ENCODE peak calls at places on chromosomes 13 and 19, in four cellular contexts. U, O, S and Z are unnamed samples.

GRCh38 chr19:5805465-5806132 is 732 bp downstream of the NRTN start:
- DNase-seq in U (peak; percentile 24), S (peak; percentile 82), O (peak; percentile 90), Z (peak; percentile 15)

GRCh38 chr13:58889474-58889873 is 1257.9 kb downstream of the PCDH17 start:
- DNase-seq in U (no peak), O (no peak), S (no peak), Z (no peak)

GRCh38 chr13:99630269-99630898 is 129.1 kb downstream of the TM9SF2 start:
- DNase-seq in U (no peak), S (no peak), O (no peak), Z (no peak)

GRCh38 chr13:66532146-66532545 is 698.0 kb downstream of the PCDH9 start:
- DNase-seq in S (no peak), O (no peak), U (peak; percentile 90), Z (no peak)

GRCh38 chr19:4866595-4867424 is 657 bp downstream of the PLIN3 start:
- DNase-seq in U (peak; percentile 28), S (peak; percentile 47), O (peak; percentile 59), Z (no peak)

GRCh38 chr13:97946951-97947588 is 6.4 kb upstream of the IPO5 start:
- DNase-seq in O (no peak), S (no peak), U (peak; percentile 90), Z (peak; percentile 73)

GRCh38 chr13:29676535-29676934 is 81.0 kb upstream of the SLC7A1 start:
- DNase-seq in O (no peak), S (no peak), U (peak; percentile 29), Z (no peak)

GRCh38 chr19:12867120-12868099 is 13.8 kb downstream of the DNASE2 start:
- DNase-seq in U (peak; percentile 43), S (peak; percentile 90), O (peak; percentile 94), Z (peak; percentile 45)

GRCh38 chr19:53989600-53990533 is 1.6 kb upstream of the CACNG6 start:
- DNase-seq in S (no peak), U (no peak), O (no peak), Z (no peak)

GRCh38 chr13:31485651-31486051 is 253.7 kb upstream of the RXFP2 start:
- DNase-seq in U (no peak), O (no peak), S (no peak), Z (peak; percentile 40)

GRCh38 chr19:49524812-49525455 is 2.9 kb upstream of the RCN3 start:
- DNase-seq in U (no peak), S (no peak), O (no peak), Z (no peak)

GRCh38 chr19:33819875-33820781 is 23.5 kb downstream of the KCTD15 start:
- DNase-seq in O (peak; percentile 83), S (peak; percentile 61), U (peak; percentile 12), Z (peak; percentile 33)

GRCh38 chr19:13849991-13850909 is 26.7 kb upstream of the NANOS3 start:
- DNase-seq in U (peak; percentile 71), S (no peak), O (peak; percentile 81), Z (peak; percentile 71)

GRCh38 chr19:39182174-39182505 is 14.6 kb upstream of the NCCRP1 start:
- DNase-seq in O (no peak), U (no peak), S (no peak), Z (peak; percentile 60)

GRCh38 chr13:61180245-61180644 is 235.4 kb downstream of the PCDH20 start:
- DNase-seq in S (no peak), U (no peak), O (no peak), Z (no peak)

GRCh38 chr19:51490676-51491075 is 10.9 kb downstream of the SIGLEC12 start:
- DNase-seq in S (no peak), U (no peak), O (peak; percentile 48), Z (no peak)

GRCh38 chr19:41373993-41374392 is 2.3 kb upstream of the TMEM91 start:
- DNase-seq in O (no peak), S (no peak), U (peak; percentile 92), Z (peak; percentile 72)

GRCh38 chr13:26721251-26721939 is 39.2 kb downstream of the GPR12 start:
- DNase-seq in S (no peak), U (no peak), O (no peak), Z (no peak)

GRCh38 chr13:50635504-50635903 is 208.0 kb downstream of the DLEU7 start:
- DNase-seq in O (no peak), S (no peak), U (no peak), Z (peak; percentile 92)

GRCh38 chr13:44879452-44880058 is 109.7 kb downstream of the NUFIP1 start:
- DNase-seq in U (peak; percentile 64), O (no peak), S (no peak), Z (peak; percentile 38)

GRCh38 chr19:13935765-13936486 is 2.3 kb downstream of the PODNL1 start:
- DNase-seq in O (peak; percentile 71), U (no peak), S (peak; percentile 35), Z (no peak)

GRCh38 chr19:45764487-45764886 is 4.6 kb downstream of the SIX5 start:
- DNase-seq in O (no peak), U (no peak), S (no peak), Z (no peak)

GRCh38 chr19:48856921-48857320 is 11.5 kb downstream of the PLEKHA4 start:
- DNase-seq in S (no peak), U (no peak), O (no peak), Z (no peak)

GRCh38 chr13:98910501-98910951 is 67.3 kb downstream of the DOCK9 start:
- DNase-seq in S (no peak), U (peak; percentile 70), O (no peak), Z (no peak)

GRCh38 chr13:89003656-89004055 is 1332.5 kb downstream of the SLITRK5 start:
- DNase-seq in S (no peak), U (no peak), O (no peak), Z (no peak)

GRCh38 chr13:48801255-48801654 is 147.5 kb downstream of the CYSLTR2 start:
- DNase-seq in S (no peak), U (peak; percentile 81), O (no peak), Z (no peak)

GRCh38 chr13:41919741-41920487 is 41.0 kb downstream of the VWA8 start:
- DNase-seq in O (no peak), S (no peak), U (no peak), Z (no peak)

GRCh38 chr13:106382569-106382968 is 152.9 kb downstream of the EFNB2 start:
- DNase-seq in O (no peak), U (no peak), S (no peak), Z (no peak)

GRCh38 chr19:5228932-5229777 is 111.5 kb downstream of the PTPRS start:
- DNase-seq in U (no peak), O (no peak), S (no peak), Z (no peak)

GRCh38 chr19:35342430-35342829 is 5.3 kb upstream of the FFAR1 start:
- DNase-seq in O (no peak), S (no peak), U (no peak), Z (no peak)

DNA sequence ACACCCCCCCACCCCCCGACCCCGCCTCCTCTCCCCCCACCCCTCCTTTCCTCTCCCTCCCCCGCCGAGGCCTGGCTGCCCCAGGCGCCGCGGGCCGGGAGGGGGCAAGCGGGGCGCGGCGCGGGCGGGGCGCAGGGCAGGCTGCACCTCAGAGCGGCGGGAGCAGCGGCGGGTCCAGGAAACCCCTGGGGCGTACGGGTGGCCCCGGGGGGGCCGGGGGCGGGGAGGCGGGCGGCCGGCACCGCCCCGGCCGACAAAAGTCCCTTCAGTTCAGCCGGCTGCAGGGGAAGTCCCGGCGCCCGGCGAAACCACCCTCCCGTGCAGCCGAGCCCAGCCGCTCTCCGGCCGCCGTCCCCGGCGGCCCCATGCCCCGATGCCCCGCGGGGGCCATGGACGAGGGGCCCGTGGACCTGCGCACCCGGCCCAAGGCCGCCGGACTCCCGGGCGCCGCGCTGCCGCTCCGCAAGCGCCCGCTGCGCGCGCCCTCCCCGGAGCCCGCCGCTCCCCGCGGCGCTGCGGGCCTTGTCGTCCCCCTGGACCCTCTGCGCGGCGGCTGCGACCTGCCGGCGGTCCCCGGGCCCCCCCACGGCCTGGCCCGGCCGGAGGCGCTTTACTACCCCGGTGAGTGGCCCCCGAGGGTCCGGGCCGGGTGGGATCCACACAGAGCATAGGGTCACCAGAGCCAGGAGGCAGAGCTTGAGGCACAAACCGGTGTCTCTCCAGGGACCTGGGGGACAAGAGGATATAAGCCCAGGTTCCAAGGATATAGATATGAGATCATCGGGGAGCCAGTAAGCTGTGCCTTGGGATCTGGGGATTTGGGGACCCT is at the start of gene BCL3:
- DNase-seq in O (no peak), U (no peak), S (no peak), Z (peak; percentile 48)
- H3K18ac ChIP-seq in O (no peak within 1 kb of the TSS), U (peak within 1 kb of the TSS; percentile 98), S (peak within 1 kb of the TSS; percentile 88), Z (no peak within 1 kb of the TSS)

DNA sequence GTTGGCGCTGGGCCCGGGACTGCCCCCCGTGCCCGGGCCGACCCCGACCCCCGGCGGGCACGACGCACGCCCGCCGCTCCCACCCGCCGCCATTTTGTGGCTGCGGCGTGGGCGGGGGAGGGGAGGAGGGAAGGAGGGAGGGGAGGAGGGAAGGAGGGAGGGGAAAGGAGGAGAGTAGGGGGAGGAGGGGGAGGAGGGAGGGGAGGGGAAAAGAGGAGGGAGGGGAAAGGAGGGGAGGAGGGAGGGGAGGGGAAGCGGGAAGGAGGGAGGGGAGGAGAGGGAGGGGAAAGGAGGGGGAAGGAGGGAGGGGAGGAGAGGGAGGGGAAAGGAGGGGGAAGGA is at the start of gene BTBD2:
- DNase-seq in S (peak; percentile 32), U (peak; percentile 84), O (no peak), Z (no peak)
- H2BK120ac ChIP-seq in S (peak within 1 kb of the TSS; percentile 31), U (no peak within 1 kb of the TSS), O (no peak within 1 kb of the TSS), Z (peak within 1 kb of the TSS; percentile 89)

GRCh38 chr19:11813801-11814706 is at the start of gene ZNF440:
- DNase-seq in U (peak; percentile 92), O (peak; percentile 98), S (peak; percentile 91), Z (peak; percentile 97)

GRCh38 chr19:11814707-11815050 is 606 bp downstream of the ZNF440 start:
- DNase-seq in U (peak; percentile 29), O (peak; percentile 24), S (no peak), Z (peak; percentile 64)
- H3K18ac ChIP-seq in U (no peak overlapping the region), O (no peak overlapping the region), S (peak overlapping the region; percentile 94), Z (peak overlapping the region; percentile 98)

GRCh38 chr19:55580628-55581144 is at the start of gene ZNF579:
- DNase-seq in O (peak; percentile 87), U (peak; percentile 91), S (peak; percentile 77), Z (no peak)
- H2BK120ac ChIP-seq in O (no peak within 1 kb of the TSS), U (peak within 1 kb of the TSS; percentile 41), S (peak within 1 kb of the TSS; percentile 94), Z (peak within 1 kb of the TSS; percentile 65)

GRCh38 chr19:791605-792360 is 5.5 kb upstream of the PTBP1 start:
- DNase-seq in O (peak; percentile 31), S (no peak), U (no peak), Z (no peak)
- H3K18ac ChIP-seq in O (no peak overlapping the region), S (no peak overlapping the region), U (no peak overlapping the region), Z (no peak overlapping the region)

GRCh38 chr13:112220296-112220875 is 153.4 kb downstream of the SOX1 start:
- DNase-seq in U (no peak), S (no peak), O (no peak), Z (no peak)

GRCh38 chr13:112219753-112220152 is 152.8 kb downstream of the SOX1 start:
- DNase-seq in O (no peak), U (no peak), S (no peak), Z (no peak)

GRCh38 chr13:112215871-112216270 is 148.9 kb downstream of the SOX1 start:
- DNase-seq in S (no peak), O (no peak), U (no peak), Z (no peak)

GRCh38 chr13:112218416-112218815 is 151.5 kb downstream of the SOX1 start:
- DNase-seq in S (no peak), U (no peak), O (no peak), Z (no peak)

DNA sequence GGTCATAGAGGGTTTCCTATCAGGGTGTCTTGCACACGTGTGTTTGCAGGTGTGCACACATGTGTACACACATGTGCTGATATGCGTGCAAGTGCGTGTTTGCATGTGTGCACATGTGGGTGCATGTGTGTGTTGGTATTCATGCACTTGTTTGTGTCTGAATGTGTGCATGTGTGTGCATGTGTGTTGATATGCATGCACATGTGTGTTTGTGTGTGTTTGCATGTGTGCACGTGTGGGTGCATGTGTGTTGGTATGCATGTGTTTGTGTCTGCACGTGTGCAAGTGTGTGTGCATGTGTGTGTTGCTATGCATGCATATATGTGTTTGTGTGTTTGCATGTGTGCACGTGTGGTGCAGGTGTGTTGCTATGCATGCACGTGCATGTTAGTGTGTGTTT is 150.5 kb downstream of the SOX1 start:
- DNase-seq in O (no peak), U (no peak), S (no peak), Z (no peak)
- H2BK120ac ChIP-seq in O (no peak overlapping the region), U (no peak overlapping the region), S (no peak overlapping the region), Z (no peak overlapping the region)